ENCODE peak calls at places on chromosome 4, in five cellular contexts. M is RKO; P is stimulated activated CD4-positive, alpha-beta T cell treated with anti-CD3 and anti-CD28 coated beads, Interleukin-12 subunit alpha, Interleukin-12 subunit beta, amount 100 ng/mL, for 48 hours; A is sciatic nerve; J is activated T-cell treated with anti-CD3 and anti-CD28 coated beads, Interleukin-2, amount 50 U/mL, for 1 hour. G is an unnamed sample.

GRCh38 chr4:145786261-145786660 is 106.3 kb downstream of the C4orf51 start:
- DNase-seq in M (no peak), P (no peak), A (no peak), J (no peak), G (no peak)

GRCh38 chr4:189092596-189092995 is 848.1 kb upstream of the FRG1 start:
- DNase-seq in M (peak), P (no peak), A (no peak), J (no peak), G (no peak)

GRCh38 chr4:25937801-25938200 is 23.8 kb downstream of the SMIM20 start:
- DNase-seq in M (no peak), P (no peak), A (no peak), J (no peak), G (no peak)

GRCh38 chr4:165814256-165815010 is 58.6 kb upstream of the TLL1 start:
- DNase-seq in M (peak), P (no peak), A (no peak), J (no peak), G (no peak)

GRCh38 chr4:124915073-124915472 is 202.5 kb upstream of the ANKRD50 start:
- DNase-seq in M (no peak), P (no peak), A (no peak), J (no peak), G (no peak)

GRCh38 chr4:110195561-110196205 is 2.7 kb downstream of the ELOVL6 start:
- DNase-seq in M (peak), P (no peak), A (no peak), J (no peak), G (no peak)

GRCh38 chr4:26420438-26420837 is 69.8 kb downstream of the CCKAR start:
- DNase-seq in M (no peak), P (no peak), A (no peak), J (no peak), G (no peak)

GRCh38 chr4:11548529-11549176 is 120.0 kb upstream of the HS3ST1 start:
- DNase-seq in M (no peak), P (no peak), A (no peak), J (no peak), G (no peak)

GRCh38 chr4:51868449-51868847 is 25.5 kb downstream of the DCUN1D4 start:
- DNase-seq in M (no peak), P (no peak), A (no peak), J (no peak), G (no peak)

GRCh38 chr4:99879458-99879857 is 14.8 kb downstream of the LAMTOR3 start:
- DNase-seq in M (no peak), P (no peak), A (no peak), J (no peak), G (no peak)

GRCh38 chr4:112966701-112967100 is 82.8 kb upstream of the ANK2 start:
- DNase-seq in M (no peak), P (no peak), A (no peak), J (no peak), G (no peak)

GRCh38 chr4:97910005-97910404 is 233.3 kb downstream of the STPG2 start:
- DNase-seq in M (peak), P (no peak), A (no peak), J (no peak), G (no peak)

GRCh38 chr4:66091801-66092200 is 421.5 kb upstream of the EPHA5 start:
- DNase-seq in M (no peak), P (no peak), A (no peak), J (no peak), G (no peak)

GRCh38 chr4:2511645-2512131 is 24.8 kb upstream of the FAM193A start:
- DNase-seq in M (no peak), P (no peak), A (no peak), J (no peak), G (no peak)

GRCh38 chr4:155060419-155060818 is 148.0 kb upstream of the NPY2R start:
- DNase-seq in M (no peak), P (no peak), A (no peak), J (no peak), G (no peak)

GRCh38 chr4:107318078-107318477 is 282.0 kb upstream of the DKK2 start:
- DNase-seq in M (no peak), P (no peak), A (no peak), J (no peak), G (no peak)

GRCh38 chr4:180925800-180926199 is 1317.4 kb upstream of the TENM3 start:
- DNase-seq in M (no peak), P (no peak), A (no peak), J (no peak), G (no peak)

GRCh38 chr4:101356928-101357327 is 9.6 kb upstream of the PPP3CA start:
- DNase-seq in M (peak), P (no peak), A (no peak), J (no peak), G (no peak)

GRCh38 chr4:1192493-1193205 is 20.3 kb upstream of the SPON2 start:
- DNase-seq in M (no peak), P (no peak), A (peak), J (no peak), G (peak)

GRCh38 chr4:55111601-55112000 is 13.8 kb downstream of the KDR start:
- DNase-seq in M (no peak), P (no peak), A (no peak), J (no peak), G (no peak)

GRCh38 chr4:168917150-168917779 is 92.8 kb downstream of the CBR4 start:
- DNase-seq in M (peak), P (no peak), A (no peak), J (no peak), G (no peak)

GRCh38 chr4:39096847-39097246 is 34.8 kb downstream of the KLHL5 start:
- DNase-seq in M (no peak), P (no peak), A (no peak), J (no peak), G (no peak)

GRCh38 chr4:76831475-76832390 is 66.2 kb downstream of the SOWAHB start:
- DNase-seq in M (no peak), P (no peak), A (no peak), J (no peak), G (no peak)

GRCh38 chr4:6449746-6450369 is 22.6 kb downstream of the PPP2R2C start:
- DNase-seq in M (no peak), P (no peak), A (no peak), J (no peak), G (no peak)

GRCh38 chr4:21470531-21470930 is 478.0 kb downstream of the KCNIP4 start:
- DNase-seq in M (peak), P (no peak), A (no peak), J (no peak), G (no peak)

GRCh38 chr4:99755223-99755944 is 61.2 kb upstream of the DAPP1 start:
- DNase-seq in M (no peak), P (no peak), A (no peak), J (no peak), G (no peak)

GRCh38 chr4:17664755-17665154 is 50.3 kb downstream of the MED28 start:
- DNase-seq in M (no peak), P (no peak), A (no peak), J (no peak), G (no peak)

GRCh38 chr4:7365472-7366179 is 69.1 kb downstream of the PSAPL1 start:
- DNase-seq in M (no peak), P (no peak), A (no peak), J (no peak), G (no peak)

GRCh38 chr4:38161208-38162113 is 201.3 kb downstream of the PTTG2 start:
- DNase-seq in M (no peak), P (no peak), A (no peak), J (no peak), G (no peak)

GRCh38 chr4:34619531-34620109 is 1624.7 kb downstream of the ARAP2 start:
- DNase-seq in M (peak), P (no peak), A (no peak), J (no peak), G (no peak)

GRCh38 chr4:163493643-163494359 is 689 bp upstream of the TMA16 start:
- DNase-seq in M (peak), P (no peak), A (peak), J (no peak), G (no peak)

GRCh38 chr4:17468638-17469221 is 43.2 kb downstream of the QDPR start:
- DNase-seq in M (peak), P (no peak), A (no peak), J (no peak), G (no peak)

GRCh38 chr4:26192921-26193894 is 127.6 kb upstream of the RBPJ start:
- DNase-seq in M (no peak), P (no peak), A (no peak), J (no peak), G (no peak)

G was measured in natural killer cell.